ENCODE peak calls at places on chromosomes 6 and 20, in nine cellular contexts. One of them, this sample, is unnamed.
A peak's percentile ranks its signal among the peaks of the same experiment; 100 is the strongest.

GRCh38 chr6:28478518-28478917 is 35.2 kb upstream of the ZSCAN23 start:
- DNase-seq in lower lobe of right lung: no peak
- DNase-seq in activated CD8-positive, alpha-beta memory T cell treated with anti-CD3 and anti-CD28 coated beads, Interleukin-2, amount 50 U/mL, for 4 hours: no peak
- DNase-seq in cardiac septum: no peak
- DNase-seq in GM03348: no peak
- DNase-seq in amygdala: no peak
- DNase-seq in cardiac fibroblast: no peak
- DNase-seq in transverse colon: no peak
- DNase-seq in SK-N-DZ: no peak
- DNase-seq in this sample: no peak

GRCh38 chr6:145454006-145454405 is 281.3 kb downstream of the EPM2A start:
- DNase-seq in lower lobe of right lung: no peak
- DNase-seq in activated CD8-positive, alpha-beta memory T cell treated with anti-CD3 and anti-CD28 coated beads, Interleukin-2, amount 50 U/mL, for 4 hours: no peak
- DNase-seq in cardiac septum: no peak
- DNase-seq in GM03348: no peak
- DNase-seq in amygdala: no peak
- DNase-seq in cardiac fibroblast: no peak
- DNase-seq in transverse colon: no peak
- DNase-seq in SK-N-DZ: no peak
- DNase-seq in this sample: no peak

GRCh38 chr6:147176795-147177194 is 27.4 kb upstream of the STXBP5 start:
- DNase-seq in lower lobe of right lung: no peak
- DNase-seq in activated CD8-positive, alpha-beta memory T cell treated with anti-CD3 and anti-CD28 coated beads, Interleukin-2, amount 50 U/mL, for 4 hours: no peak
- DNase-seq in cardiac septum: no peak
- DNase-seq in GM03348: no peak
- DNase-seq in amygdala: no peak
- DNase-seq in cardiac fibroblast: no peak
- DNase-seq in transverse colon: no peak
- DNase-seq in SK-N-DZ: no peak
- DNase-seq in this sample: no peak

GRCh38 chr6:156689656-156690055 is 87.5 kb upstream of the ARID1B start:
- DNase-seq in lower lobe of right lung: no peak
- DNase-seq in activated CD8-positive, alpha-beta memory T cell treated with anti-CD3 and anti-CD28 coated beads, Interleukin-2, amount 50 U/mL, for 4 hours: no peak
- DNase-seq in cardiac septum: no peak
- DNase-seq in GM03348: no peak
- DNase-seq in amygdala: peak; percentile 3
- DNase-seq in cardiac fibroblast: no peak
- DNase-seq in transverse colon: no peak
- DNase-seq in SK-N-DZ: no peak
- DNase-seq in this sample: no peak

GRCh38 chr20:46757754-46758678 is 48.6 kb downstream of the SLC2A10 start:
- DNase-seq in lower lobe of right lung: peak; percentile 56
- DNase-seq in activated CD8-positive, alpha-beta memory T cell treated with anti-CD3 and anti-CD28 coated beads, Interleukin-2, amount 50 U/mL, for 4 hours: peak; percentile 52
- DNase-seq in cardiac septum: no peak
- DNase-seq in GM03348: peak; percentile 80
- DNase-seq in amygdala: peak; percentile 12
- DNase-seq in cardiac fibroblast: peak; percentile 65
- DNase-seq in transverse colon: peak; percentile 51
- DNase-seq in SK-N-DZ: peak; percentile 55
- DNase-seq in this sample: no peak

GRCh38 chr6:39137235-39137634 is 22.2 kb upstream of the SAYSD1 start:
- DNase-seq in lower lobe of right lung: no peak
- DNase-seq in activated CD8-positive, alpha-beta memory T cell treated with anti-CD3 and anti-CD28 coated beads, Interleukin-2, amount 50 U/mL, for 4 hours: peak; percentile 22
- DNase-seq in cardiac septum: no peak
- DNase-seq in GM03348: peak; percentile 25
- DNase-seq in amygdala: no peak
- DNase-seq in cardiac fibroblast: peak; percentile 43
- DNase-seq in transverse colon: peak; percentile 17
- DNase-seq in SK-N-DZ: no peak
- DNase-seq in this sample: no peak

GRCh38 chr6:157245486-157245885 is 77.8 kb downstream of the TMEM242 start:
- DNase-seq in lower lobe of right lung: no peak
- DNase-seq in activated CD8-positive, alpha-beta memory T cell treated with anti-CD3 and anti-CD28 coated beads, Interleukin-2, amount 50 U/mL, for 4 hours: no peak
- DNase-seq in cardiac septum: no peak
- DNase-seq in GM03348: no peak
- DNase-seq in amygdala: no peak
- DNase-seq in cardiac fibroblast: no peak
- DNase-seq in transverse colon: no peak
- DNase-seq in SK-N-DZ: no peak
- DNase-seq in this sample: no peak

GRCh38 chr6:33455051-33455450 is 675 bp downstream of the ZBTB9 start:
- DNase-seq in lower lobe of right lung: no peak
- DNase-seq in activated CD8-positive, alpha-beta memory T cell treated with anti-CD3 and anti-CD28 coated beads, Interleukin-2, amount 50 U/mL, for 4 hours: no peak
- DNase-seq in cardiac septum: peak; percentile 63
- DNase-seq in GM03348: no peak
- DNase-seq in amygdala: no peak
- DNase-seq in cardiac fibroblast: no peak
- DNase-seq in transverse colon: no peak
- DNase-seq in SK-N-DZ: no peak
- DNase-seq in this sample: no peak

GRCh38 chr6:143490775-143491174 is 20.7 kb downstream of the FUCA2 start:
- DNase-seq in lower lobe of right lung: no peak
- DNase-seq in activated CD8-positive, alpha-beta memory T cell treated with anti-CD3 and anti-CD28 coated beads, Interleukin-2, amount 50 U/mL, for 4 hours: no peak
- DNase-seq in cardiac septum: no peak
- DNase-seq in GM03348: no peak
- DNase-seq in amygdala: no peak
- DNase-seq in cardiac fibroblast: no peak
- DNase-seq in transverse colon: no peak
- DNase-seq in SK-N-DZ: no peak
- DNase-seq in this sample: no peak

GRCh38 chr6:90294989-90295853 is 1.4 kb downstream of the BACH2 start:
- DNase-seq in lower lobe of right lung: peak; percentile 60
- DNase-seq in activated CD8-positive, alpha-beta memory T cell treated with anti-CD3 and anti-CD28 coated beads, Interleukin-2, amount 50 U/mL, for 4 hours: peak; percentile 85
- DNase-seq in cardiac septum: peak; percentile 79
- DNase-seq in GM03348: peak; percentile 16
- DNase-seq in amygdala: peak; percentile 50
- DNase-seq in cardiac fibroblast: peak; percentile 38
- DNase-seq in transverse colon: peak; percentile 32
- DNase-seq in SK-N-DZ: peak; percentile 32
- DNase-seq in this sample: peak; percentile 81

GRCh38 chr6:143755301-143755744 is 77.6 kb downstream of the PHACTR2 start:
- DNase-seq in lower lobe of right lung: no peak
- DNase-seq in activated CD8-positive, alpha-beta memory T cell treated with anti-CD3 and anti-CD28 coated beads, Interleukin-2, amount 50 U/mL, for 4 hours: no peak
- DNase-seq in cardiac septum: no peak
- DNase-seq in GM03348: no peak
- DNase-seq in amygdala: no peak
- DNase-seq in cardiac fibroblast: peak; percentile 46
- DNase-seq in transverse colon: no peak
- DNase-seq in SK-N-DZ: no peak
- DNase-seq in this sample: no peak

GRCh38 chr20:32344835-32345506 is 13.2 kb upstream of the ASXL1 start:
- DNase-seq in lower lobe of right lung: no peak
- DNase-seq in activated CD8-positive, alpha-beta memory T cell treated with anti-CD3 and anti-CD28 coated beads, Interleukin-2, amount 50 U/mL, for 4 hours: no peak
- DNase-seq in cardiac septum: no peak
- DNase-seq in GM03348: no peak
- DNase-seq in amygdala: no peak
- DNase-seq in cardiac fibroblast: no peak
- DNase-seq in transverse colon: peak; percentile 6
- DNase-seq in SK-N-DZ: no peak
- DNase-seq in this sample: no peak

GRCh38 chr6:38713812-38714211 is 1.3 kb upstream of the DNAH8 start:
- DNase-seq in lower lobe of right lung: no peak
- DNase-seq in activated CD8-positive, alpha-beta memory T cell treated with anti-CD3 and anti-CD28 coated beads, Interleukin-2, amount 50 U/mL, for 4 hours: peak; percentile 48
- DNase-seq in cardiac septum: no peak
- DNase-seq in GM03348: no peak
- DNase-seq in amygdala: no peak
- DNase-seq in cardiac fibroblast: peak; percentile 12
- DNase-seq in transverse colon: peak; percentile 34
- DNase-seq in SK-N-DZ: no peak
- DNase-seq in this sample: no peak

GRCh38 chr6:119541132-119541905 is 191.8 kb upstream of the MAN1A1 start:
- DNase-seq in lower lobe of right lung: no peak
- DNase-seq in activated CD8-positive, alpha-beta memory T cell treated with anti-CD3 and anti-CD28 coated beads, Interleukin-2, amount 50 U/mL, for 4 hours: no peak
- DNase-seq in cardiac septum: no peak
- DNase-seq in GM03348: peak; percentile 84
- DNase-seq in amygdala: no peak
- DNase-seq in cardiac fibroblast: peak; percentile 99
- DNase-seq in transverse colon: no peak
- DNase-seq in SK-N-DZ: peak; percentile 96
- DNase-seq in this sample: no peak

GRCh38 chr6:71250050-71250689 is 38.4 kb upstream of the OGFRL1 start:
- DNase-seq in lower lobe of right lung: no peak
- DNase-seq in activated CD8-positive, alpha-beta memory T cell treated with anti-CD3 and anti-CD28 coated beads, Interleukin-2, amount 50 U/mL, for 4 hours: no peak
- DNase-seq in cardiac septum: no peak
- DNase-seq in GM03348: peak; percentile 77
- DNase-seq in amygdala: no peak
- DNase-seq in cardiac fibroblast: peak; percentile 97
- DNase-seq in transverse colon: no peak
- DNase-seq in SK-N-DZ: no peak
- DNase-seq in this sample: no peak

This sample was measured in posterior vena cava.